ENCODE peak calls at places on chromosomes 13 and 19, in five cellular contexts. One of them, this sample, is unnamed.

GRCh38 chr19:35404879-35405622 is 34.2 kb downstream of the GPR42 start:
- DNase-seq in smooth muscle cell of the brain vasculature: no peak
- DNase-seq in GM03348: peak
- DNase-seq in stimulated activated CD4-positive, alpha-beta T cell treated with anti-CD3 and anti-CD28 coated beads, TNF-alpha, amount 100 ng/mL, for 4 hours: no peak
- DNase-seq in foreskin fibroblast: peak
- DNase-seq in this sample: peak

GRCh38 chr19:46861691-46862503 is 1.1 kb downstream of the ARHGAP35 start:
- DNase-seq in smooth muscle cell of the brain vasculature: no peak
- DNase-seq in GM03348: peak
- DNase-seq in stimulated activated CD4-positive, alpha-beta T cell treated with anti-CD3 and anti-CD28 coated beads, TNF-alpha, amount 100 ng/mL, for 4 hours: no peak
- DNase-seq in foreskin fibroblast: peak
- DNase-seq in this sample: no peak

GRCh38 chr19:45071969-45072790 is 4.1 kb downstream of the ZNF296 start:
- DNase-seq in smooth muscle cell of the brain vasculature: no peak
- DNase-seq in GM03348: no peak
- DNase-seq in stimulated activated CD4-positive, alpha-beta T cell treated with anti-CD3 and anti-CD28 coated beads, TNF-alpha, amount 100 ng/mL, for 4 hours: no peak
- DNase-seq in foreskin fibroblast: no peak
- DNase-seq in this sample: no peak

GRCh38 chr19:45163751-45164150 is 3.0 kb upstream of the NKPD1 start:
- DNase-seq in smooth muscle cell of the brain vasculature: no peak
- DNase-seq in GM03348: no peak
- DNase-seq in stimulated activated CD4-positive, alpha-beta T cell treated with anti-CD3 and anti-CD28 coated beads, TNF-alpha, amount 100 ng/mL, for 4 hours: no peak
- DNase-seq in foreskin fibroblast: no peak
- DNase-seq in this sample: no peak

GRCh38 chr13:100589178-100589725 is 663 bp upstream of the GGACT start:
- DNase-seq in smooth muscle cell of the brain vasculature: no peak
- DNase-seq in GM03348: no peak
- DNase-seq in stimulated activated CD4-positive, alpha-beta T cell treated with anti-CD3 and anti-CD28 coated beads, TNF-alpha, amount 100 ng/mL, for 4 hours: no peak
- DNase-seq in foreskin fibroblast: peak
- DNase-seq in this sample: no peak

GRCh38 chr19:45250832-45251451 is at the start of gene MARK4:
- DNase-seq in smooth muscle cell of the brain vasculature: no peak
- DNase-seq in GM03348: peak
- DNase-seq in stimulated activated CD4-positive, alpha-beta T cell treated with anti-CD3 and anti-CD28 coated beads, TNF-alpha, amount 100 ng/mL, for 4 hours: peak
- DNase-seq in foreskin fibroblast: peak
- DNase-seq in this sample: peak

GRCh38 chr13:50594276-50594970 is 249.1 kb downstream of the DLEU7 start:
- DNase-seq in smooth muscle cell of the brain vasculature: no peak
- DNase-seq in GM03348: no peak
- DNase-seq in stimulated activated CD4-positive, alpha-beta T cell treated with anti-CD3 and anti-CD28 coated beads, TNF-alpha, amount 100 ng/mL, for 4 hours: no peak
- DNase-seq in foreskin fibroblast: no peak
- DNase-seq in this sample: no peak

GRCh38 chr13:113539822-113540221 is 44.7 kb upstream of the TFDP1 start:
- DNase-seq in smooth muscle cell of the brain vasculature: no peak
- DNase-seq in GM03348: no peak
- DNase-seq in stimulated activated CD4-positive, alpha-beta T cell treated with anti-CD3 and anti-CD28 coated beads, TNF-alpha, amount 100 ng/mL, for 4 hours: no peak
- DNase-seq in foreskin fibroblast: peak
- DNase-seq in this sample: no peak

GRCh38 chr19:14385492-14385891 is 4.2 kb downstream of the ADGRE5 start:
- DNase-seq in smooth muscle cell of the brain vasculature: no peak
- DNase-seq in GM03348: no peak
- DNase-seq in stimulated activated CD4-positive, alpha-beta T cell treated with anti-CD3 and anti-CD28 coated beads, TNF-alpha, amount 100 ng/mL, for 4 hours: no peak
- DNase-seq in foreskin fibroblast: no peak
- DNase-seq in this sample: no peak

GRCh38 chr19:49616945-49617344 is 23.0 kb downstream of the RRAS start:
- DNase-seq in smooth muscle cell of the brain vasculature: no peak
- DNase-seq in GM03348: no peak
- DNase-seq in stimulated activated CD4-positive, alpha-beta T cell treated with anti-CD3 and anti-CD28 coated beads, TNF-alpha, amount 100 ng/mL, for 4 hours: no peak
- DNase-seq in foreskin fibroblast: no peak
- DNase-seq in this sample: no peak

GRCh38 chr19:3132971-3133792 is 2.7 kb upstream of the GNA15 start:
- DNase-seq in smooth muscle cell of the brain vasculature: peak
- DNase-seq in GM03348: peak
- DNase-seq in stimulated activated CD4-positive, alpha-beta T cell treated with anti-CD3 and anti-CD28 coated beads, TNF-alpha, amount 100 ng/mL, for 4 hours: peak
- DNase-seq in foreskin fibroblast: peak
- DNase-seq in this sample: no peak

GRCh38 chr19:32345261-32346207 is at the start of gene ZNF507:
- DNase-seq in smooth muscle cell of the brain vasculature: peak
- DNase-seq in GM03348: peak
- DNase-seq in stimulated activated CD4-positive, alpha-beta T cell treated with anti-CD3 and anti-CD28 coated beads, TNF-alpha, amount 100 ng/mL, for 4 hours: peak
- DNase-seq in foreskin fibroblast: peak
- DNase-seq in this sample: peak

This sample was measured in stromal cell of bone marrow.